ENCODE peak calls at places on chromosomes 5 and 9, in eight cellular contexts. One of them, this sample, is unnamed. For H3K4me1 and H3K36me3, the result is how much of the 10 kb centered on the place peaks cover.

GRCh38 chr9:114953917-114954316 is 23.5 kb upstream of the TNFSF8 start:
- DNase-seq in spleen: no peak
- DNase-seq in H1: no peak
- DNase-seq in tibial artery: peak
- DNase-seq in mucosa of descending colon: no peak
- DNase-seq in Peyer's patch: no peak
- DNase-seq in fibroblast of lung: peak
- DNase-seq in heart left ventricle: peak
- DNase-seq in this sample: no peak

GRCh38 chr9:69085523-69086283 is 50.2 kb downstream of the FXN start:
- DNase-seq in spleen: no peak
- DNase-seq in H1: no peak
- DNase-seq in tibial artery: no peak
- DNase-seq in mucosa of descending colon: no peak
- DNase-seq in Peyer's patch: no peak
- DNase-seq in fibroblast of lung: peak
- DNase-seq in heart left ventricle: no peak
- DNase-seq in this sample: no peak

GRCh38 chr5:31048282-31048974 is 145.1 kb upstream of the CDH6 start:
- DNase-seq in spleen: no peak
- DNase-seq in H1: no peak
- DNase-seq in tibial artery: no peak
- DNase-seq in mucosa of descending colon: no peak
- DNase-seq in Peyer's patch: no peak
- DNase-seq in fibroblast of lung: no peak
- DNase-seq in heart left ventricle: no peak
- DNase-seq in this sample: no peak

GRCh38 chr5:72210913-72211670 is 103.8 kb downstream of the MAP1B start:
- DNase-seq in spleen: no peak
- DNase-seq in H1: no peak
- DNase-seq in tibial artery: peak
- DNase-seq in mucosa of descending colon: no peak
- DNase-seq in Peyer's patch: no peak
- DNase-seq in fibroblast of lung: peak
- DNase-seq in heart left ventricle: peak
- DNase-seq in this sample: no peak

GRCh38 chr5:173311818-173312585 is 16.2 kb downstream of the STC2 start:
- DNase-seq in spleen: peak
- DNase-seq in H1: no peak
- DNase-seq in tibial artery: no peak
- DNase-seq in mucosa of descending colon: no peak
- DNase-seq in Peyer's patch: no peak
- DNase-seq in fibroblast of lung: no peak
- DNase-seq in heart left ventricle: no peak
- DNase-seq in this sample: no peak

GRCh38 chr5:81829242-81829641 is 78.3 kb upstream of the SSBP2 start:
- DNase-seq in spleen: no peak
- DNase-seq in H1: no peak
- DNase-seq in tibial artery: peak
- DNase-seq in mucosa of descending colon: no peak
- DNase-seq in Peyer's patch: no peak
- DNase-seq in fibroblast of lung: no peak
- DNase-seq in heart left ventricle: no peak
- DNase-seq in this sample: no peak

GRCh38 chr5:137582218-137582617 is 83.1 kb upstream of the SPOCK1 start:
- DNase-seq in spleen: no peak
- DNase-seq in H1: no peak
- DNase-seq in tibial artery: no peak
- DNase-seq in mucosa of descending colon: no peak
- DNase-seq in Peyer's patch: no peak
- DNase-seq in fibroblast of lung: no peak
- DNase-seq in heart left ventricle: no peak
- DNase-seq in this sample: no peak

GRCh38 chr9:68851657-68852056 is 146.6 kb downstream of the PIP5K1B start:
- DNase-seq in spleen: no peak
- DNase-seq in H1: no peak
- DNase-seq in tibial artery: no peak
- DNase-seq in mucosa of descending colon: no peak
- DNase-seq in Peyer's patch: no peak
- DNase-seq in fibroblast of lung: no peak
- DNase-seq in heart left ventricle: no peak
- DNase-seq in this sample: no peak

GRCh38 chr5:86376214-86376613 is 241.5 kb upstream of the COX7C start:
- DNase-seq in spleen: no peak
- DNase-seq in H1: no peak
- DNase-seq in tibial artery: no peak
- DNase-seq in mucosa of descending colon: no peak
- DNase-seq in Peyer's patch: no peak
- DNase-seq in fibroblast of lung: no peak
- DNase-seq in heart left ventricle: no peak
- DNase-seq in this sample: no peak

GRCh38 chr9:110244616-110245015 is 11.7 kb downstream of the TXN start:
- DNase-seq in spleen: no peak
- DNase-seq in H1: no peak
- DNase-seq in tibial artery: no peak
- DNase-seq in mucosa of descending colon: no peak
- DNase-seq in Peyer's patch: no peak
- DNase-seq in fibroblast of lung: no peak
- DNase-seq in heart left ventricle: no peak
- DNase-seq in this sample: no peak

GRCh38 chr9:38026021-38026809 is 42.8 kb downstream of the SHB start:
- DNase-seq in spleen: no peak
- DNase-seq in H1: no peak
- DNase-seq in tibial artery: peak
- DNase-seq in mucosa of descending colon: no peak
- DNase-seq in Peyer's patch: no peak
- DNase-seq in fibroblast of lung: peak
- DNase-seq in heart left ventricle: peak
- DNase-seq in this sample: peak
- H3K4me1 ChIP-seq in spleen: under half
- H3K4me1 ChIP-seq in H1: under half
- H3K4me1 ChIP-seq in tibial artery: half or more
- H3K4me1 ChIP-seq in mucosa of descending colon: under half
- H3K4me1 ChIP-seq in Peyer's patch: under half
- H3K4me1 ChIP-seq in fibroblast of lung: half or more
- H3K4me1 ChIP-seq in heart left ventricle: under half
- H3K4me1 ChIP-seq in this sample: half or more

GRCh38 chr9:128499920-128500319 is 4.6 kb upstream of the GLE1 start:
- DNase-seq in spleen: peak
- DNase-seq in H1: no peak
- DNase-seq in tibial artery: no peak
- DNase-seq in mucosa of descending colon: no peak
- DNase-seq in Peyer's patch: no peak
- DNase-seq in fibroblast of lung: no peak
- DNase-seq in heart left ventricle: no peak
- DNase-seq in this sample: no peak
- H3K36me3 ChIP-seq in spleen: under half
- H3K36me3 ChIP-seq in H1: under half
- H3K36me3 ChIP-seq in tibial artery: under half
- H3K36me3 ChIP-seq in mucosa of descending colon: under half
- H3K36me3 ChIP-seq in Peyer's patch: under half
- H3K36me3 ChIP-seq in fibroblast of lung: under half
- H3K36me3 ChIP-seq in heart left ventricle: under half
- H3K36me3 ChIP-seq in this sample: under half

GRCh38 chr5:154654484-154655375 is 100.4 kb upstream of the LARP1 start:
- DNase-seq in spleen: no peak
- DNase-seq in H1: no peak
- DNase-seq in tibial artery: no peak
- DNase-seq in mucosa of descending colon: no peak
- DNase-seq in Peyer's patch: no peak
- DNase-seq in fibroblast of lung: no peak
- DNase-seq in heart left ventricle: no peak
- DNase-seq in this sample: no peak

GRCh38 chr5:154653418-154653763 is 101.8 kb upstream of the LARP1 start:
- DNase-seq in spleen: peak
- DNase-seq in H1: no peak
- DNase-seq in tibial artery: no peak
- DNase-seq in mucosa of descending colon: peak
- DNase-seq in Peyer's patch: no peak
- DNase-seq in fibroblast of lung: no peak
- DNase-seq in heart left ventricle: no peak
- DNase-seq in this sample: no peak

GRCh38 chr5:154648706-154649105 is 106.5 kb upstream of the LARP1 start:
- DNase-seq in spleen: peak
- DNase-seq in H1: no peak
- DNase-seq in tibial artery: no peak
- DNase-seq in mucosa of descending colon: no peak
- DNase-seq in Peyer's patch: no peak
- DNase-seq in fibroblast of lung: peak
- DNase-seq in heart left ventricle: no peak
- DNase-seq in this sample: no peak

GRCh38 chr5:154653764-154654483 is 101.3 kb upstream of the LARP1 start:
- DNase-seq in spleen: peak
- DNase-seq in H1: no peak
- DNase-seq in tibial artery: no peak
- DNase-seq in mucosa of descending colon: peak
- DNase-seq in Peyer's patch: no peak
- DNase-seq in fibroblast of lung: no peak
- DNase-seq in heart left ventricle: no peak
- DNase-seq in this sample: no peak

GRCh38 chr5:154652746-154653417 is 102.3 kb upstream of the LARP1 start:
- DNase-seq in spleen: peak
- DNase-seq in H1: no peak
- DNase-seq in tibial artery: no peak
- DNase-seq in mucosa of descending colon: no peak
- DNase-seq in Peyer's patch: no peak
- DNase-seq in fibroblast of lung: no peak
- DNase-seq in heart left ventricle: no peak
- DNase-seq in this sample: no peak
- TF ChIP-seq CTCF in spleen: no peak
- TF ChIP-seq CTCF in H1: no peak
- TF ChIP-seq CTCF in tibial artery: no peak
- TF ChIP-seq CTCF in mucosa of descending colon: no peak
- TF ChIP-seq CTCF in Peyer's patch: no peak
- TF ChIP-seq CTCF in fibroblast of lung: no peak
- TF ChIP-seq CTCF in heart left ventricle: no peak
- TF ChIP-seq CTCF in this sample: no peak

GRCh38 chr9:123927625-123928308 is 2.2 kb downstream of the DENND1A start:
- DNase-seq in spleen: no peak
- DNase-seq in H1: no peak
- DNase-seq in tibial artery: no peak
- DNase-seq in mucosa of descending colon: no peak
- DNase-seq in Peyer's patch: no peak
- DNase-seq in fibroblast of lung: peak
- DNase-seq in heart left ventricle: no peak
- DNase-seq in this sample: no peak

GRCh38 chr9:123928471-123929176 is 1.3 kb downstream of the DENND1A start:
- DNase-seq in spleen: no peak
- DNase-seq in H1: no peak
- DNase-seq in tibial artery: no peak
- DNase-seq in mucosa of descending colon: no peak
- DNase-seq in Peyer's patch: no peak
- DNase-seq in fibroblast of lung: peak
- DNase-seq in heart left ventricle: no peak
- DNase-seq in this sample: no peak

GRCh38 chr9:123925161-123925560 is 4.8 kb downstream of the DENND1A start:
- DNase-seq in spleen: no peak
- DNase-seq in H1: no peak
- DNase-seq in tibial artery: no peak
- DNase-seq in mucosa of descending colon: no peak
- DNase-seq in Peyer's patch: no peak
- DNase-seq in fibroblast of lung: no peak
- DNase-seq in heart left ventricle: no peak
- DNase-seq in this sample: no peak

GRCh38 chr9:123925820-123926219 is 4.1 kb downstream of the DENND1A start:
- DNase-seq in spleen: no peak
- DNase-seq in H1: no peak
- DNase-seq in tibial artery: no peak
- DNase-seq in mucosa of descending colon: no peak
- DNase-seq in Peyer's patch: no peak
- DNase-seq in fibroblast of lung: no peak
- DNase-seq in heart left ventricle: no peak
- DNase-seq in this sample: no peak

GRCh38 chr9:123926986-123927385 is 2.9 kb downstream of the DENND1A start:
- DNase-seq in spleen: no peak
- DNase-seq in H1: no peak
- DNase-seq in tibial artery: no peak
- DNase-seq in mucosa of descending colon: no peak
- DNase-seq in Peyer's patch: no peak
- DNase-seq in fibroblast of lung: no peak
- DNase-seq in heart left ventricle: no peak
- DNase-seq in this sample: no peak
- H3K4me1 ChIP-seq in spleen: half or more
- H3K4me1 ChIP-seq in H1: under half
- H3K4me1 ChIP-seq in tibial artery: under half
- H3K4me1 ChIP-seq in mucosa of descending colon: under half
- H3K4me1 ChIP-seq in Peyer's patch: under half
- H3K4me1 ChIP-seq in fibroblast of lung: under half
- H3K4me1 ChIP-seq in heart left ventricle: under half
- H3K4me1 ChIP-seq in this sample: under half

DNA sequence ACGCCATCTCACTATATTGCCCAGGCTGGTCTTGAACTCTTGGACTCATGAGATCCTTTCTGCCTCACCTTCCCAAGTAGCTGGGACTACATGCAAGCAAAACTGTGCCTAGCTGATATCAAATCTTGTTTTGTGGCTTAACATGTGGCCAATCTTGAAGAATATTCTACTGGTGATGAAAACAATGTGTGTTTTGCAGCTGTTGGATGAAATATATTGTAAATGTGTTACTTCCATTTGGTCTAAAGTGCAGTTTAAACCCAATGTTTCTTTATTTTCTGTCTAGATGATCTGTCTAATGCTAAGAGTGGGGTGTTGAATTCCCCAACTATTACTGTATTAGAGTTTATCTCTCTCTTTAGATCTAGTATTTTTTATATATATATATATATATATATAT is 73.1 kb downstream of the RNF130 start:
- DNase-seq in spleen: no peak
- DNase-seq in H1: no peak
- DNase-seq in tibial artery: no peak
- DNase-seq in mucosa of descending colon: no peak
- DNase-seq in Peyer's patch: no peak
- DNase-seq in fibroblast of lung: no peak
- DNase-seq in heart left ventricle: no peak
- DNase-seq in this sample: no peak
- H3K36me3 ChIP-seq in spleen: under half
- H3K36me3 ChIP-seq in H1: under half
- H3K36me3 ChIP-seq in tibial artery: under half
- H3K36me3 ChIP-seq in mucosa of descending colon: under half
- H3K36me3 ChIP-seq in Peyer's patch: under half
- H3K36me3 ChIP-seq in fibroblast of lung: under half
- H3K36me3 ChIP-seq in heart left ventricle: under half
- H3K36me3 ChIP-seq in this sample: under half